ENCODE peak calls at places on chromosomes 7 and 10, in six cellular contexts. B, Y, R, T, U and H are unnamed samples.

GRCh38 chr10:64041989-64042490 is 520.8 kb downstream of the REEP3 start:
- DNase-seq in B (no peak), Y (no peak), R (no peak), T (no peak), U (no peak), H (no peak)

GRCh38 chr10:3820255-3820654 is 35.2 kb upstream of the KLF6 start:
- DNase-seq in B (no peak), Y (no peak), R (no peak), T (no peak), U (no peak), H (no peak)

GRCh38 chr10:52539463-52539862 is 225.4 kb downstream of the DKK1 start:
- DNase-seq in B (no peak), Y (no peak), R (no peak), T (no peak), U (peak), H (no peak)

GRCh38 chr10:116201011-116201410 is 72.0 kb downstream of the GFRA1 start:
- DNase-seq in B (no peak), Y (no peak), R (no peak), T (no peak), U (peak), H (no peak)

GRCh38 chr10:102652170-102652926 is 8.1 kb downstream of the TRIM8 start:
- DNase-seq in B (no peak), Y (no peak), R (no peak), T (no peak), U (no peak), H (no peak)

GRCh38 chr10:71852335-71852937 is 1.4 kb upstream of the PSAP start:
- DNase-seq in B (peak), Y (peak), R (peak), T (no peak), U (no peak), H (peak)

GRCh38 chr7:114922652-114923402 is 933 bp downstream of the MDFIC start:
- DNase-seq in B (peak), Y (peak), R (peak), T (peak), U (peak), H (peak)

GRCh38 chr10:69049564-69049955 is 38.3 kb upstream of the SRGN start:
- DNase-seq in B (peak), Y (no peak), R (no peak), T (no peak), U (no peak), H (no peak)

GRCh38 chr7:81594767-81595166 is 175.1 kb downstream of the HGF start:
- DNase-seq in B (no peak), Y (no peak), R (no peak), T (no peak), U (peak), H (no peak)

GRCh38 chr7:85038466-85038865 is 148.4 kb downstream of the SEMA3D start:
- DNase-seq in B (no peak), Y (no peak), R (no peak), T (no peak), U (no peak), H (no peak)

DNA sequence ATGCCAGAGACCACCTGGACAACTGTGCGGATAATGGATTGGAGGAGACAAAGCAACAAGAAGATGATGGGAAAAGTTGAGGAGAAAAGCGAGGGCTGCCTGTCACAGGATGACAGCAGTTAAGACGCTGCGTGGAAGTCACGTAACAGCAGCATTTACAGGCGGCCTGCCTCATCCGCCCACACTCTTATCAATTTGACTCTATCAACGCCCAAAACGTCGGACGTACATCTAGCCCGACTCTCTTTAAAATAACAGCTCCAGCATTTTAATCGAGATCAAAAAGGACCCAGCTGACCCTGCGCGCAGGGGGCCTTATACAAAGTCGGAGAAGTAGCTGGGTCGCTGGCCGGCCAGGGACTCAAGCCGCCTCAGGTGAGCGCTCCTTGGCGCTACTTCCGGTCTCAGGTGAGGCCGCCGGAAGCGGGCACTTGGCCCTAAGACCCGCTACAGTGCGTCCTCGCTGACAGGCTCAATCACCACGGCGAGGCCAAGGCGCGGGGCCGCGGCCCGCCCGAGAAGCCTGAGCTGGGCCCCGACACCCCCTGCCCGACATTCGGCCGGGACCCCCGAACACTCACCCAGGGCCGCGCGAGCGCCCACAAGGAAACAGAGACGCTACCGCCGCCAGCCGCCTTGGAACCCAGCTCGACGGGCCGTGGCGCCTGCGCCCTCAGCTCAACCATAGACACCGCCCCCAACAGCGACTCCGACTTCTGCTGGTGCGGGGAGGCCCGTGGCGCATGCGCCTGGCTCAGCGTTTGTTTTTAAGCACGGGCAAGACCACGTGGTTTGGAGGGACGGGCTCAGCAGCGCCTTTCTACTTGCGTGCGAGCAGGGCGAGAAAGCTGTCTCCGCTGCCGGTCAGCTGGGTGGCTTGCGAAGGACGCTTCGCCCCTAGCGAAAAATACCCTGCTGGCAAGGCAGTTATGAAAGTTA is at the start of gene ERCC6:
- DNase-seq in B (peak), Y (peak), R (peak), T (peak), U (peak), H (peak)
- TF ChIP-seq POLR2A in B (peak), Y (no peak), R (peak), T (peak), U (peak), H (peak)

GRCh38 chr10:133391761-133392518 is 2.0 kb upstream of the MTG1 start:
- DNase-seq in B (no peak), Y (peak), R (no peak), T (no peak), U (no peak), H (peak)

GRCh38 chr10:133391249-133391635 is 2.7 kb upstream of the MTG1 start:
- DNase-seq in B (no peak), Y (peak), R (no peak), T (no peak), U (no peak), H (peak)

GRCh38 chr10:133388265-133388972 is 5.5 kb upstream of the MTG1 start:
- DNase-seq in B (no peak), Y (peak), R (no peak), T (no peak), U (no peak), H (peak)

GRCh38 chr10:133390597-133391248 is 3.2 kb upstream of the MTG1 start:
- DNase-seq in B (no peak), Y (peak), R (no peak), T (no peak), U (no peak), H (peak)

GRCh38 chr10:133388973-133389818 is 4.8 kb upstream of the MTG1 start:
- DNase-seq in B (no peak), Y (peak), R (no peak), T (no peak), U (no peak), H (peak)
- TF ChIP-seq POLR2A in B (no peak), Y (no peak), R (no peak), T (no peak), U (no peak), H (no peak)

DNA sequence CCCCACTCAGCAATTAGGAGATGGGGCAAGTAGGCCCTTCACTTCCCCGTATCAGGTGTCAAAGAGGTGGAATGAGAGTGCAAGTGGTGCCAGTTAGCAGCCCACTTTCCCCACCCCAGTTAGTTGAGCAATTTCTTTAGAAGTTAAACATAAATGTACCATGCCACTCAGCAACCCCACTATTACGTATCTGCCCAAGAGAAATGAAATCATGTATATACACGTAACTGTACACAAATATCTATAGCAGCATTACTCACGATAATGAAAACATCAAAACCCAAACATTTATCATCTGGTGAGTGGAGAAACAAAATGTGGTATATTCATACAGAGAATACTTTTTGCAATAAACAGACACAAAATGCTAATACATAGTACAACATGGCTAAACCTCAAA is 50.4 kb downstream of the IMMP2L start:
- DNase-seq in B (no peak), Y (no peak), R (no peak), T (no peak), U (peak), H (no peak)
- TF ChIP-seq POLR2A in B (no peak), Y (no peak), R (no peak), T (no peak), U (no peak), H (no peak)

DNA sequence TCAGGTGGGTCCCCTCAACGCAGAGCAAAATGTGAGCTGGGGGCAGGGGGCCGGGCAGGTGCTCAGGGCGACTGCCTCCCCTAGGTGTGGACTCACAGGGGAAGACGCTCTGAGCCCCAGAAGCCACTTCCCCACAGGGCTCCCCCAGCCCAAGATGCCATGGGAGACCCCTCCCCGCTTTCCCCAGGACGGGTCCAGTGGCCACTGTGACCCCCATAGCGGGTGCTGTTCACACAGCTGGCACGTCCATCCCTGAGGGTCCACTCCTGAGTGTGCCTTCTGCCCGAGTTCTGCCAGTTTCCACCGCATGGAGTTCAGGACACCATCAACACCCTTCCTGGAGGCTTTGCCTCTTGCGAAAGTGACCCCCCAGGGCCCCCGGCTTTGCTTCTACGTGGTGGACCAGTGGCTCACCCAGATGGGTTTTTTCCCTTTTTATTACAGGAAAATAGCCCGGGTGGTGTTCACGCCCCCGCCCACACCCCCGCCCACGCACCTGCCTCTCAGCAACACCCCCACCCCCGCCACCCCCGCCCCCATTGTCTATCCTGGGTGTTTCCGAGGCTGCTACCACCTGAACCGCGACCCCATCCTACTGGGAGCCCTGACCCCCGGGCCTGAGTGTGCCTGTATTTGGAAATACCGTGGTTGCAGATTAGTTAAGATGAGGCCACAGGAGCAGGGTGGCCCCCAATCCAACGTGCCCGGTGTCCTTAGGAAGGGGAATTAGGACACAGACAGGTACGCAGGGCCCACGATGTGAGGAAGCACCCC is 32.0 kb downstream of the ADAP1 start:
- DNase-seq in B (peak), Y (no peak), R (no peak), T (no peak), U (no peak), H (peak)
- TF ChIP-seq POLR2A in B (no peak), Y (no peak), R (no peak), T (no peak), U (no peak), H (no peak)